ENCODE peak calls at places on chromosomes 3 and 15, in six cellular contexts. T is cardiac muscle cell, W is ovary, X is thoracic aorta, Q is tibial artery, L is testis. Y is an unnamed sample.

GRCh38 chr3:12916159-12916558 is 74.8 kb upstream of the RPL32 start:
- DNase-seq in X (no peak), W (no peak), Q (no peak), T (no peak), L (no peak), Y (no peak)

GRCh38 chr3:124885466-124886167 is 1.5 kb downstream of the ITGB5 start:
- DNase-seq in T (peak; percentile 42), W (no peak), L (no peak), X (no peak), Q (no peak), Y (no peak)

GRCh38 chr3:118809696-118810498 is 224.7 kb downstream of the IGSF11 start:
- DNase-seq in W (no peak), T (no peak), X (no peak), L (no peak), Q (no peak), Y (no peak)

GRCh38 chr3:72699631-72700030 is 148.6 kb downstream of the SHQ1 start:
- DNase-seq in X (no peak), T (peak; percentile 31), L (no peak), W (no peak), Q (no peak), Y (no peak)

GRCh38 chr3:153528473-153528872 is 366.4 kb downstream of the RAP2B start:
- DNase-seq in W (no peak), X (no peak), L (no peak), T (no peak), Q (no peak), Y (no peak)

GRCh38 chr3:39166932-39167532 is 13.6 kb upstream of the CSRNP1 start:
- DNase-seq in Q (peak; percentile 78), W (no peak), T (peak; percentile 97), L (no peak), X (no peak), Y (no peak)

GRCh38 chr3:32176989-32177701 is 61.3 kb upstream of the CMTM8 start:
- DNase-seq in Q (no peak), T (peak; percentile 66), X (no peak), W (no peak), L (peak; percentile 62), Y (no peak)

GRCh38 chr15:62110000-62110851 is 43.4 kb downstream of the C2CD4A start:
- DNase-seq in L (no peak), W (no peak), X (no peak), T (peak; percentile 54), Q (no peak), Y (no peak)

GRCh38 chr3:181017690-181018089 is 28.2 kb upstream of the DNAJC19 start:
- DNase-seq in Q (no peak), X (no peak), T (no peak), W (no peak), L (no peak), Y (no peak)

GRCh38 chr3:11248596-11248995 is 23.6 kb upstream of the ATG7 start:
- DNase-seq in L (no peak), Q (no peak), T (no peak), W (no peak), X (no peak), Y (no peak)

GRCh38 chr3:150605998-150606641 is 3.0 kb downstream of the SELENOT start:
- DNase-seq in L (no peak), T (no peak), X (no peak), W (no peak), Q (no peak), Y (no peak)

GRCh38 chr15:68154923-68155559 is 50.1 kb downstream of the CALML4 start:
- DNase-seq in X (no peak), W (peak; percentile 57), Q (no peak), T (peak; percentile 82), L (peak; percentile 66), Y (no peak)

GRCh38 chr15:90645873-90646605 is 71.1 kb upstream of the BLM start:
- DNase-seq in Q (peak; percentile 67), X (no peak), T (no peak), L (no peak), W (no peak), Y (no peak)

GRCh38 chr15:77846360-77846759 is 213.6 kb upstream of the LINGO1 start:
- DNase-seq in L (no peak), Q (no peak), W (no peak), T (peak; percentile 26), X (no peak), Y (no peak)

GRCh38 chr3:45381168-45381852 is 7.1 kb upstream of the LARS2 start:
- DNase-seq in Q (no peak), X (no peak), T (peak; percentile 12), L (no peak), W (no peak), Y (no peak)

GRCh38 chr15:60407406-60407805 is 9.6 kb upstream of the ANXA2 start:
- DNase-seq in W (no peak), L (no peak), Q (no peak), T (peak; percentile 67), X (no peak), Y (no peak)

GRCh38 chr3:8345396-8345795 is 156.2 kb upstream of the LMCD1 start:
- DNase-seq in T (no peak), Q (no peak), X (no peak), W (no peak), L (no peak), Y (no peak)

GRCh38 chr15:95113041-95113440 is 881.7 kb downstream of the MCTP2 start:
- DNase-seq in L (no peak), X (no peak), Q (no peak), T (no peak), W (no peak), Y (no peak)

GRCh38 chr3:46574881-46575576 is 8.9 kb upstream of the LRRC2 start:
- DNase-seq in Q (no peak), L (no peak), W (no peak), X (no peak), T (no peak), Y (no peak)

GRCh38 chr3:18679226-18679625 is 254.1 kb upstream of the SATB1 start:
- DNase-seq in T (no peak), Q (no peak), X (no peak), W (no peak), L (no peak), Y (no peak)

GRCh38 chr15:38688761-38689160 is 124.1 kb upstream of the RASGRP1 start:
- DNase-seq in X (no peak), W (no peak), L (no peak), Q (no peak), T (no peak), Y (no peak)

GRCh38 chr3:48422691-48423090 is 7.2 kb downstream of the PLXNB1 start:
- DNase-seq in L (no peak), Q (no peak), T (no peak), X (no peak), W (no peak), Y (no peak)
- H3K36me3 ChIP-seq in L (no peaks in the 10 kb centered on the region), Q (peaks cover 56% of the 10 kb centered on the region), T (no peaks in the 10 kb centered on the region), X (peaks cover 42% of the 10 kb centered on the region), W (no peaks in the 10 kb centered on the region), Y (no peaks in the 10 kb centered on the region)

GRCh38 chr15:40593130-40593529 is 919 bp upstream of the KNL1 start:
- DNase-seq in Q (no peak), X (no peak), W (no peak), L (no peak), T (no peak), Y (no peak)
- H3K4me3 ChIP-seq in Q (no peak overlapping the region), X (no peak overlapping the region), W (no peak overlapping the region), L (no peak overlapping the region), T (no peak overlapping the region), Y (no peak overlapping the region)

GRCh38 chr3:157159762-157160651 is at the start of gene CCNL1:
- DNase-seq in T (peak; percentile 99), W (peak; percentile 98), L (peak; percentile 97), Q (peak; percentile 98), X (peak; percentile 88), Y (peak; percentile 97)

GRCh38 chr3:157156844-157157635 is 2.9 kb downstream of the CCNL1 start:
- DNase-seq in L (no peak), Q (no peak), T (no peak), X (no peak), W (no peak), Y (no peak)

GRCh38 chr3:157157836-157158235 is 2.1 kb downstream of the CCNL1 start:
- DNase-seq in T (no peak), X (no peak), Q (no peak), L (no peak), W (no peak), Y (no peak)

GRCh38 chr3:157160652-157161480 is 919 bp upstream of the CCNL1 start:
- DNase-seq in T (peak; percentile 97), Q (peak; percentile 95), L (peak; percentile 82), W (peak; percentile 83), X (peak; percentile 75), Y (peak; percentile 81)

GRCh38 chr3:157159037-157159761 is 748 bp downstream of the CCNL1 start:
- DNase-seq in T (peak; percentile 65), W (peak; percentile 67), Q (peak; percentile 77), X (no peak), L (peak; percentile 65), Y (peak; percentile 74)
- TF ChIP-seq CTCF in T (no peak), W (no peak), Q (no peak), X (no peak), L (no peak), Y (no peak)

GRCh38 chr15:25402342-25402741 is 36.5 kb downstream of the UBE3A start:
- DNase-seq in L (no peak), Q (no peak), W (no peak), T (no peak), X (no peak), Y (no peak)
- H3K36me3 ChIP-seq in L (no peaks in the 10 kb centered on the region), Q (peaks cover 34% of the 10 kb centered on the region), W (no peaks in the 10 kb centered on the region), T (no peaks in the 10 kb centered on the region), X (peaks cover 24% of the 10 kb centered on the region), Y (no peaks in the 10 kb centered on the region)

GRCh38 chr15:101625169-101625568 is 27.0 kb downstream of the TM2D3 start:
- DNase-seq in X (no peak), Q (no peak), L (no peak), W (no peak), T (no peak), Y (no peak)
- H3K4me3 ChIP-seq in X (no peak overlapping the region), Q (no peak overlapping the region), L (no peak overlapping the region), W (no peak overlapping the region), T (no peak overlapping the region), Y (no peak overlapping the region)

GRCh38 chr3:196896229-196896628 is 28.5 kb downstream of the SENP5 start:
- DNase-seq in Q (no peak), T (no peak), L (no peak), W (no peak), X (no peak), Y (no peak)
- TF ChIP-seq CTCF in Q (no peak), T (no peak), L (no peak), W (no peak), X (no peak), Y (no peak)

DNA sequence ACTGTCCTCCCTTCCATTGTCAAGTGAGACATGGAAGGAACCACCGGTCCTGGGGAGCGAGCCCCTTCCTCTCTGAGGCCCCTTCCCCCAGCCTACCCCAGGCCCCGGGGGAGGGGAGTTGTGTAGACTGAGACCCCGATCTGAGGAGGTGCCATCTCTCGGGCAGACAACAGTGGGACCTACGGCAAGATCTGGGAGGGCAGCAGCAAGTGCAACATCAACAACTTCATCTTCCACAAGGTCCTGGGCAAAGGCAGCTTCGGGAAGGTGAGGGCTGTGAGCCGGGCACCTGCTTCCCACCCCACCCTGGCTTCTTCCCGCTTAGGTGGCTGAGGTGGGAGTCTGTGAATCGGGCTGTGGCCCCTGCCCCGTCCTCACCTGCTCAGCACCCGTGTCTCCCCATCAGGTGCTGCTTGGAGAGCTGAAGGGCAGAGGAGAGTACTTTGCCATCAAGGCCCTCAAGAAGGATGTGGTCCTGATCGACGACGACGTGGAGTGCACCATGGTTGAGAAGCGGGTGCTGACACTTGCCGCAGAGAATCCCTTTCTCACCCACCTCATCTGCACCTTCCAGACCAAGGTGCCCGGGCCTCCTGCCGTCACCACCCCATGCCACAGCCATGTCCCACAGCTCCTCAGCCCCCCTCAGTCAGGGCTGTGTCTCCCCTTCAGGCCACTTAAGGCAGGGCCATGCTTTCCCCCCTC is 24.9 kb downstream of the PRKCD start:
- DNase-seq in X (no peak), Q (no peak), L (no peak), W (no peak), T (no peak), Y (no peak)
- H3K36me3 ChIP-seq in X (peaks cover 63% of the 10 kb centered on the region), Q (peaks cover 89% of the 10 kb centered on the region), L (no peaks in the 10 kb centered on the region), W (no peaks in the 10 kb centered on the region), T (no peaks in the 10 kb centered on the region), Y (peaks cover 6% of the 10 kb centered on the region)